ENCODE peak calls at places on chromosomes 12 and 14, in six cellular contexts. T is type B pancreatic cell, G is H9, Y is neural crest cell, F is activated B cell treated with CpG ODN at 0.5 μM for 24 hours, E is choroid plexus epithelial cell. P is an unnamed sample.

GRCh38 chr12:2161478-2161877 is 108.7 kb downstream of the CACNA1C start:
- DNase-seq in E (no peak), Y (no peak), T (no peak), G (no peak), F (no peak), P (no peak)

GRCh38 chr12:76156314-76156713 is 71.8 kb upstream of the NAP1L1 start:
- DNase-seq in Y (no peak), T (no peak), F (no peak), G (no peak), E (no peak), P (no peak)

GRCh38 chr12:57001448-57001906 is 4.9 kb downstream of the ZBTB39 start:
- DNase-seq in T (peak; percentile 80), Y (peak; percentile 62), E (peak; percentile 78), G (peak; percentile 83), F (peak; percentile 46), P (peak; percentile 91)

GRCh38 chr12:38905480-38906351 is at the start of gene CPNE8:
- DNase-seq in Y (peak; percentile 50), E (peak; percentile 50), F (peak; percentile 20), T (no peak), G (peak; percentile 75), P (peak; percentile 70)

GRCh38 chr12:93938921-93939320 is 209.5 kb upstream of the PLXNC1 start:
- DNase-seq in Y (no peak), E (no peak), F (no peak), G (no peak), T (no peak), P (no peak)

GRCh38 chr14:58663494-58664111 is 25.8 kb downstream of the DACT1 start:
- DNase-seq in T (no peak), Y (no peak), G (no peak), E (peak; percentile 96), F (no peak), P (no peak)

GRCh38 chr12:67515679-67516363 is 132.7 kb upstream of the DYRK2 start:
- DNase-seq in T (no peak), G (no peak), Y (no peak), E (peak; percentile 21), F (no peak), P (no peak)

GRCh38 chr12:107238276-107238675 is 144.9 kb upstream of the CRY1 start:
- DNase-seq in T (no peak), G (no peak), E (peak; percentile 43), Y (no peak), F (no peak), P (no peak)

GRCh38 chr12:46942579-46942978 is 116.8 kb upstream of the SLC38A4 start:
- DNase-seq in F (no peak), Y (no peak), E (no peak), G (no peak), T (no peak), P (no peak)

GRCh38 chr12:112977139-112977538 is 1.2 kb upstream of the OAS2 start:
- DNase-seq in Y (no peak), G (no peak), T (no peak), F (no peak), E (no peak), P (no peak)

GRCh38 chr14:95237121-95237876 is 80.0 kb upstream of the DICER1 start:
- DNase-seq in Y (no peak), E (no peak), G (no peak), F (no peak), T (no peak), P (no peak)

GRCh38 chr12:1936406-1937320 is 18.2 kb upstream of the CACNA2D4 start:
- DNase-seq in T (no peak), F (no peak), E (peak; percentile 68), G (peak; percentile 22), Y (no peak), P (no peak)

GRCh38 chr12:60072911-60073310 is 477.1 kb downstream of the SLC16A7 start:
- DNase-seq in F (no peak), G (no peak), T (no peak), E (peak; percentile 41), Y (no peak), P (no peak)

GRCh38 chr12:12723147-12723680 is 6.0 kb downstream of the CDKN1B start:
- DNase-seq in F (no peak), G (no peak), Y (no peak), E (peak; percentile 25), T (no peak), P (no peak)

GRCh38 chr12:16076553-16076952 is 165.4 kb downstream of the DERA start:
- DNase-seq in E (peak; percentile 41), Y (no peak), G (peak; percentile 45), F (no peak), T (no peak), P (peak; percentile 15)
- TF ChIP-seq CTCF in E (peak; percentile 51), Y (peak; percentile 54), G (peak; percentile 77), F (no peak), T (peak; percentile 45), P (no peak)

GRCh38 chr12:100184549-100184948 is 16.1 kb upstream of the ACTR6 start:
- DNase-seq in E (peak; percentile 23), F (no peak), T (no peak), G (no peak), Y (no peak), P (no peak)
- TF ChIP-seq CTCF in E (no peak), F (no peak), T (no peak), G (no peak), Y (no peak), P (no peak)

DNA sequence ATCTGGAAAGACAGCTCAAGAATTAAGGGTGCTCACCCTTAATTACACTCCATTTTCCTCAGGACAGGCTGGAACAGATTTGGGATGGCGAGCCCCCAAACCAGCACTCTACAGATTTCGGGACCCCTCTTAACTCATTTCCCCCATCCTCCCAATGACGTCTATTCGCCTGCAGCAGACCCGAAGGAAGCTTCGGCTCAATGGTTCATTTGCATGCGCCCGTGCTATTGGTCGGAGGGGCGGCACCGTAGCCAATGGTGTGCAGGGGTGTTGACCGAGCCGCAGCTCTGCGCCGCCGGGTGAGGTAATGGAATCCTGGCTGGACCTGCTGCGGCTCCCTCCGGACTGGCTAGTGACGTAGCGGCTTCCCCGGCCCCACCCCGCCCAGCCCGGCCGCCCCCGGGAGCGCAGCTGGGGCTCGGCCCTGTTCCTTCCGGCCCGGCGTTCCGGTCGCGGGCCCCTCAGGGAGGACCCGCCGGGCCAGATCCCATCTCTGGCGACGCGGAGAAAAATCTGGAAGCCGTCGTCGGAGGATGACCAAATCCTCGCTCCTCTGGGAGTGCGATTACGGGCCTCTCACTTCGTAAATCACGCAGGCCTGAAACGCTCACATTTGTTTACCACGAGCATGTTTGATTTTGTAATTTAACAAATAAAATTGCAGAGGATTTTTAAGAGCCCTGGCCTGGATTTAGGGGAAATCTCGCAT is 18.3 kb upstream of the NR4A1 start:
- DNase-seq in E (peak; percentile 98), G (peak; percentile 100), Y (peak; percentile 86), T (peak; percentile 92), F (peak; percentile 82), P (peak; percentile 94)
- TF ChIP-seq CTCF in E (no peak), G (no peak), Y (no peak), T (no peak), F (no peak), P (no peak)

DNA sequence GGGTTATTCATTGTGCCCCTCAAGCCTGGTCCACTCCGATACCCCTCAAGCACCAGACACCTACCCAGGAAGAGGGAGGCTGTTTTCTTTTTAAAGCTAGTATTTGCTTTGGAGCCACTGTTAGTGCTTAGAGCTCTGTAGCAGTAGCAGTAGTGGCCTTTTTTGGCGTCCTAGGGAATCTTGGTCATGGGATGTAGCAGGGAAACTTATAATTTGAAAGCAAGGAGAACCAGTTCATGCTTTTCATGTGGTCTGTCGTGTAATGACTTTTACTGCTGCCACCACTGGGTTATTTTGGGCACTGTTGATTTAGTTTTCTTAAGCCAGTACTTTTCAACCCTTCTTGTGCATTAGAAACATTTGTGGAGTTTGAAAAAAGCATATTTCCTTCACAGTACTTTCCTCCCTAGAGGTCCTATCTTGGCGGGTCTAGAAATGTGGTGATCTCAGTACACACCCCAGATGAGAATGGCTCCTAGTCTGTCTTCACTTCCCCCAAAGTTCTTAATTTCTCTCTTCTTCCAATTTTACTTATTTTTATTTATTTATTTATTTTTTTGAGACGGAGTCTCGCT is 49.7 kb downstream of the MARK3 start:
- DNase-seq in Y (no peak), E (peak; percentile 28), F (no peak), T (no peak), G (no peak), P (no peak)
- TF ChIP-seq CTCF in Y (no peak), E (no peak), F (no peak), T (no peak), G (no peak), P (no peak)

DNA sequence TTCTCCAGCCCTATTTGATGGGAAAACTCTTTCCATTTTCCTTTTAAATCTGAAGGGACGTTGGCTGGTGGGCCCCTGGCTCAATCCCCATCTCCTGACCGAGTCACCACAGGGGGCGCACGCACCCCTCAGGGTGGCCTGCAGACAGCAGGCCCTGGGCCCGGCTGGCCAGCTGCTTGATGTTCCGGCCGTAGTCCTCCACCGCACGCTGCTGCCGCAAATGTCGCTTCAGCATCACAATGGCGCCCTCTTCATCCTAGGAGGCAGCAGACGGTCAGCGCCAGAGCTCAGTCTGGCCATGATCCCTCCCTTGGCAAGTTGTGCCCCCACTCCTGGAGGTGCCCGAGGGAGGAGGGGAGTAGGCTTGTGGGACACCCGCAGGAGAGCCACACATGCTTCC is 70.0 kb downstream of the PLEKHG3 start:
- DNase-seq in G (no peak), Y (no peak), F (no peak), E (no peak), T (no peak), P (no peak)
- TF ChIP-seq CTCF in G (no peak), Y (no peak), F (no peak), E (no peak), T (no peak), P (no peak)

DNA sequence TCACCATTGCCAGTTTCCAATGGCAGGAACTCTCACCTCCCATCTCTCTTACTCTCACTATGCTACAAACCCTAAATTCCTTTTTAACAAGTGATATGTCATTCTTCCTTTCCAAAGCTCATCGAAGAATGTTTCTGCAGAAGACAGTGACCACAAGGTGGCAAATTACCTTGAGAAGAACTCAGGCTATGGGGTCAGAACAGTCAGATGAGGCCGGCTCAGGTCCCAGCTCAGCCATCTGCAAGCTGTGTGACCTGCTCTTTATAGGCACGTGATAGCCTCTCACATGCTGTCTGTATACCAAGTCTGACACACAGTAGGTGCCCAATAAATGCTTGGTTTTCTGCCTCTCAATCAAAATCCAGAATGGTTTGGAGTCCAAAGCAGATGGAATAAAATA is 80.7 kb downstream of the FOXN3 start:
- DNase-seq in G (no peak), Y (no peak), E (no peak), T (no peak), F (no peak), P (no peak)
- TF ChIP-seq CTCF in G (peak; percentile 52), Y (peak; percentile 15), E (no peak), T (peak; percentile 30), F (no peak), P (peak; percentile 30)

DNA sequence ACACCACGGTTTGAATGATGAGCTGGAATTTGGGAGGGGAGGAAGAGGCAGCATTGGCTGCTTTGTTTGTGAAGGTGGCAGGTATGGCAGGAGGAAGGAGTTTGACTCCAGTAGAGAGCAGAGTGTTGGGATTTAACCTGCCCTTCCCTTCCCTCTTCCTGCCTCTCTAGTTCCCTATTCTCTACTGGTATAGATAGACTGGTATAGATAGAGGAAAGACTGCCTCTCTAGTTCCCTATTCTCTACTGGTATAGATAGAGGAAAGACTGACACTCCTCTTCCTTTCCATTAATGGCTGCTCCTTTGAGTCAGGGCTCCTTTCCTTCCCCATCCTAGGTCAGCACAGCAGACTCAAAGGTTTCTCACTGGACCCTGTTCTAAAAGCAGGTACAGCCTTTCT is 8.4 kb upstream of the SYCP3 start:
- DNase-seq in T (no peak), F (no peak), E (no peak), G (no peak), Y (no peak), P (no peak)
- TF ChIP-seq CTCF in T (no peak), F (no peak), E (no peak), G (no peak), Y (no peak), P (no peak)

P was measured in endothelial cell.